ENCODE peak calls at places on chromosomes 3 and 15, in eight cellular contexts. X, C, H, S, A, E, T and J are unnamed samples.

GRCh38 chr3:9914011-9914410 is 2.9 kb upstream of the IL17RC start:
- DNase-seq in X (no peak), C (no peak), H (no peak), S (no peak), A (no peak), E (no peak), T (peak), J (no peak)

GRCh38 chr15:78051622-78052405 is 25.7 kb downstream of the TBC1D2B start:
- DNase-seq in X (no peak), C (no peak), H (no peak), S (no peak), A (no peak), E (no peak), T (no peak), J (no peak)

GRCh38 chr15:90918835-90919234 is 13.5 kb downstream of the HDDC3 start:
- DNase-seq in X (no peak), C (no peak), H (no peak), S (no peak), A (no peak), E (no peak), T (no peak), J (no peak)

GRCh38 chr15:100689500-100689899 is 87.1 kb downstream of the ASB7 start:
- DNase-seq in X (no peak), C (no peak), H (no peak), S (no peak), A (no peak), E (no peak), T (no peak), J (no peak)

GRCh38 chr3:178255315-178255714 is 280.9 kb upstream of the KCNMB2 start:
- DNase-seq in X (no peak), C (no peak), H (no peak), S (no peak), A (no peak), E (no peak), T (no peak), J (no peak)

GRCh38 chr3:38089163-38089562 is 47.8 kb downstream of the ACAA1 start:
- DNase-seq in X (no peak), C (no peak), H (no peak), S (no peak), A (no peak), E (no peak), T (no peak), J (no peak)

GRCh38 chr3:185351371-185351770 is 11.6 kb upstream of the MAP3K13 start:
- DNase-seq in X (no peak), C (no peak), H (no peak), S (no peak), A (no peak), E (no peak), T (no peak), J (no peak)

GRCh38 chr15:64507293-64507802 is 47.0 kb downstream of the ZNF609 start:
- DNase-seq in X (peak), C (peak), H (no peak), S (no peak), A (no peak), E (peak), T (peak), J (no peak)

GRCh38 chr3:54264050-54264449 is 141.7 kb downstream of the CACNA2D3 start:
- DNase-seq in X (no peak), C (no peak), H (no peak), S (no peak), A (no peak), E (no peak), T (no peak), J (no peak)

GRCh38 chr3:87287025-87287424 is 10.6 kb upstream of the POU1F1 start:
- DNase-seq in X (no peak), C (no peak), H (no peak), S (no peak), A (no peak), E (no peak), T (no peak), J (no peak)

GRCh38 chr3:63863150-63864007 is at the start of the genes ATXN7 and THOC7:
- DNase-seq in X (peak), C (peak), H (peak), S (peak), A (peak), E (peak), T (peak), J (peak)

GRCh38 chr15:50884583-50884982 is 23.9 kb upstream of the AP4E1 start:
- DNase-seq in X (no peak), C (no peak), H (no peak), S (no peak), A (no peak), E (no peak), T (no peak), J (no peak)

GRCh38 chr3:15154326-15154725 is 51.7 kb upstream of the CAPN7 start:
- DNase-seq in X (no peak), C (no peak), H (no peak), S (no peak), A (no peak), E (no peak), T (no peak), J (no peak)

GRCh38 chr3:99640214-99640851 is 1.9 kb downstream of the COL8A1 start:
- DNase-seq in X (no peak), C (no peak), H (no peak), S (no peak), A (no peak), E (no peak), T (no peak), J (no peak)

GRCh38 chr3:167736997-167737396 is 1.5 kb downstream of the SERPINI1 start:
- DNase-seq in X (no peak), C (no peak), H (no peak), S (no peak), A (no peak), E (no peak), T (no peak), J (no peak)

GRCh38 chr3:126132751-126133511 is 47.5 kb downstream of the ALDH1L1 start:
- DNase-seq in X (peak), C (peak), H (peak), S (no peak), A (no peak), E (no peak), T (peak), J (no peak)